ENCODE peak calls at places on chromosomes 7 and 10, in seven cellular contexts. One of them, this sample, is unnamed.

GRCh38 chr10:33899578-33900531 is 565.4 kb upstream of the NRP1 start:
- DNase-seq in IMR-90: peak; percentile 40
- DNase-seq in HCT116: no peak
- DNase-seq in OCI-LY7: no peak
- DNase-seq in pancreas: no peak
- DNase-seq in H1: no peak
- DNase-seq in tibial artery: no peak
- DNase-seq in this sample: no peak

GRCh38 chr10:16612148-16612742 is 90.6 kb upstream of the C1QL3 start:
- DNase-seq in OCI-LY7: peak; percentile 31
- DNase-seq in H1: no peak
- DNase-seq in pancreas: no peak
- DNase-seq in HCT116: no peak
- DNase-seq in IMR-90: peak; percentile 46
- DNase-seq in tibial artery: no peak
- DNase-seq in this sample: no peak

GRCh38 chr7:101517304-101517703 is 111.8 kb downstream of the MYL10 start:
- DNase-seq in pancreas: no peak
- DNase-seq in H1: no peak
- DNase-seq in tibial artery: no peak
- DNase-seq in IMR-90: no peak
- DNase-seq in HCT116: no peak
- DNase-seq in OCI-LY7: no peak
- DNase-seq in this sample: no peak

GRCh38 chr10:16809074-16809718 is 8.0 kb downstream of the RSU1 start:
- DNase-seq in pancreas: no peak
- DNase-seq in IMR-90: peak; percentile 36
- DNase-seq in H1: peak; percentile 74
- DNase-seq in HCT116: peak; percentile 31
- DNase-seq in tibial artery: no peak
- DNase-seq in OCI-LY7: peak; percentile 42
- DNase-seq in this sample: peak; percentile 37

GRCh38 chr10:25843551-25844170 is 90.4 kb upstream of the MYO3A start:
- DNase-seq in HCT116: no peak
- DNase-seq in tibial artery: no peak
- DNase-seq in H1: no peak
- DNase-seq in OCI-LY7: no peak
- DNase-seq in IMR-90: no peak
- DNase-seq in pancreas: no peak
- DNase-seq in this sample: no peak

GRCh38 chr10:7525314-7526016 is 114.6 kb upstream of the SFMBT2 start:
- DNase-seq in HCT116: peak; percentile 51
- DNase-seq in OCI-LY7: peak; percentile 83
- DNase-seq in IMR-90: peak; percentile 66
- DNase-seq in pancreas: peak; percentile 46
- DNase-seq in H1: peak; percentile 67
- DNase-seq in tibial artery: peak; percentile 58
- DNase-seq in this sample: no peak

GRCh38 chr7:132394283-132395003 is 181.8 kb downstream of the PLXNA4 start:
- DNase-seq in tibial artery: no peak
- DNase-seq in HCT116: peak; percentile 2
- DNase-seq in pancreas: no peak
- DNase-seq in IMR-90: no peak
- DNase-seq in H1: no peak
- DNase-seq in OCI-LY7: peak; percentile 4
- DNase-seq in this sample: no peak

GRCh38 chr10:79483948-79484347 is 28.4 kb upstream of the EIF5AL1 start:
- DNase-seq in HCT116: no peak
- DNase-seq in H1: no peak
- DNase-seq in tibial artery: peak; percentile 48
- DNase-seq in OCI-LY7: no peak
- DNase-seq in pancreas: no peak
- DNase-seq in IMR-90: peak; percentile 54
- DNase-seq in this sample: peak; percentile 83

GRCh38 chr7:158512042-158512441 is 75.6 kb downstream of the PTPRN2 start:
- DNase-seq in OCI-LY7: no peak
- DNase-seq in IMR-90: no peak
- DNase-seq in H1: no peak
- DNase-seq in pancreas: no peak
- DNase-seq in HCT116: no peak
- DNase-seq in tibial artery: no peak
- DNase-seq in this sample: no peak

GRCh38 chr10:29254123-29255046 is 34.5 kb upstream of the LYZL1 start:
- DNase-seq in tibial artery: no peak
- DNase-seq in HCT116: no peak
- DNase-seq in OCI-LY7: no peak
- DNase-seq in pancreas: no peak
- DNase-seq in H1: no peak
- DNase-seq in IMR-90: no peak
- DNase-seq in this sample: no peak
- H3K27ac ChIP-seq in tibial artery: no peak overlapping the region
- H3K27ac ChIP-seq in HCT116: no peak overlapping the region
- H3K27ac ChIP-seq in OCI-LY7: no peak overlapping the region
- H3K27ac ChIP-seq in pancreas: peak overlapping the region; percentile 27
- H3K27ac ChIP-seq in H1: no peak overlapping the region
- H3K27ac ChIP-seq in IMR-90: no peak overlapping the region
- H3K27ac ChIP-seq in this sample: no peak overlapping the region

DNA sequence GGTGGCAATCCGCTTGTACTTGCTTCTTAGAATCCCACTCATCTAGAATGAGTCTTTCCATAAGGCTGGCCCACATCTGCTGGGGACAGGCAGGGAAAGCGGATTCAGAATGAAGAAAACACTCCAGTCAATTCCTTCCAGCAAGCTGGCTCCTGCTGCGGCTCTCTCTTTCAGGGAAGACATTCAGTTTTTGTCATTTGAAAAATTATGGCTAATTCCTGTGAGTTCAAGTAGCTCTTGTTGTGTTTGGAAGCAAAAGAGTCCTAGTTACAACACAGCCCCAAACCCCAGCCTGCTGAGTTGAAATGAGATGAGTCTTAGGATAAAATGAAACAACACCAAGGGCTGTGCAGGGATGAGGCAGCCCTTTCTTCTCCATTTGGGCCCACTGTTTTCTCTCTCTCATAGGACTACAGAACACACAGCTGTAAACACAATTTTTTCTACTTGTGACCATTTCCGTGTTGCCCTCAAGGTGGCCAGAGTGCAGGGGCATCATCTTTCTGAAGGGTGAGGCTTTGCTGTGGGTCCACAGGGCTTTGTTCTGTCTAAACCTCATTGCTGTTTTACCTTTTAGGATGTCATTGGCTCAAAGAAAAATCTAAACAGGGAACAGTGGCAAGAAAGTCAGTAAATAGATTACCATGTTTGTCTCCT is 90.8 kb upstream of the EEPD1 start:
- DNase-seq in OCI-LY7: no peak
- DNase-seq in pancreas: no peak
- DNase-seq in H1: no peak
- DNase-seq in tibial artery: peak; percentile 59
- DNase-seq in IMR-90: no peak
- DNase-seq in HCT116: no peak
- DNase-seq in this sample: no peak
- TF ChIP-seq CTCF in OCI-LY7: no peak
- TF ChIP-seq CTCF in pancreas: no peak
- TF ChIP-seq CTCF in H1: peak; percentile 9
- TF ChIP-seq CTCF in tibial artery: no peak
- TF ChIP-seq CTCF in IMR-90: no peak
- TF ChIP-seq CTCF in HCT116: peak; percentile 19
- TF ChIP-seq CTCF in this sample: no peak

GRCh38 chr7:23475579-23475844 is 5.2 kb upstream of the IGF2BP3 start:
- DNase-seq in HCT116: no peak
- DNase-seq in tibial artery: no peak
- DNase-seq in pancreas: no peak
- DNase-seq in IMR-90: no peak
- DNase-seq in OCI-LY7: no peak
- DNase-seq in H1: no peak
- DNase-seq in this sample: no peak
- H3K4me3 ChIP-seq in HCT116: no peak overlapping the region
- H3K4me3 ChIP-seq in tibial artery: no peak overlapping the region
- H3K4me3 ChIP-seq in pancreas: no peak overlapping the region
- H3K4me3 ChIP-seq in IMR-90: no peak overlapping the region
- H3K4me3 ChIP-seq in OCI-LY7: peak overlapping the region; percentile 85
- H3K4me3 ChIP-seq in H1: peak overlapping the region; percentile 61
- H3K4me3 ChIP-seq in this sample: no peak overlapping the region

GRCh38 chr10:24446739-24447138 is 237.8 kb downstream of the KIAA1217 start:
- DNase-seq in HCT116: no peak
- DNase-seq in IMR-90: peak; percentile 98
- DNase-seq in H1: no peak
- DNase-seq in pancreas: no peak
- DNase-seq in tibial artery: no peak
- DNase-seq in OCI-LY7: no peak
- DNase-seq in this sample: no peak
- H3K27ac ChIP-seq in HCT116: no peak overlapping the region
- H3K27ac ChIP-seq in IMR-90: peak overlapping the region; percentile 30
- H3K27ac ChIP-seq in H1: no peak overlapping the region
- H3K27ac ChIP-seq in pancreas: no peak overlapping the region
- H3K27ac ChIP-seq in tibial artery: no peak overlapping the region
- H3K27ac ChIP-seq in OCI-LY7: no peak overlapping the region
- H3K27ac ChIP-seq in this sample: no peak overlapping the region

GRCh38 chr7:69439040-69439439 is 159.2 kb upstream of the AUTS2 start:
- DNase-seq in tibial artery: no peak
- DNase-seq in H1: no peak
- DNase-seq in OCI-LY7: no peak
- DNase-seq in pancreas: no peak
- DNase-seq in IMR-90: no peak
- DNase-seq in HCT116: no peak
- DNase-seq in this sample: no peak
- TF ChIP-seq CTCF in tibial artery: no peak
- TF ChIP-seq CTCF in H1: no peak
- TF ChIP-seq CTCF in OCI-LY7: no peak
- TF ChIP-seq CTCF in pancreas: no peak
- TF ChIP-seq CTCF in IMR-90: no peak
- TF ChIP-seq CTCF in HCT116: no peak
- TF ChIP-seq CTCF in this sample: no peak

DNA sequence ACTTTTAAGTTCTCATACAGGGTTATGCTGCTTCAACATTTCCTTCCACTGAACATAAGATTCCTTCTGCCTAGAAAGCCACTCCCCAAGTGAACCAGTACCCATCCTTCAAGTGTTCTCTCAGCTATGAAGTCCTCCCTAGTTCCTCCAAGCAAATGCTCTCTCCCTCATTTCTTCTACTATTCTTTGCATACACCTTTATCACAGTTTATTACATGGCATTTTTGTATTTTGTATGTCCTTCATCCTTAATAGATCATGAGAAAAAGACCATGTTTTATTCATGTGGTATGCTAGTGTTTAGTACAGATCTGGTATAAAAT is 1.9 kb downstream of the SYPL1 start:
- DNase-seq in IMR-90: no peak
- DNase-seq in tibial artery: no peak
- DNase-seq in pancreas: no peak
- DNase-seq in OCI-LY7: peak; percentile 60
- DNase-seq in H1: no peak
- DNase-seq in HCT116: no peak
- DNase-seq in this sample: no peak
- H3K4me3 ChIP-seq in IMR-90: no peak overlapping the region
- H3K4me3 ChIP-seq in tibial artery: peak overlapping the region; percentile 70
- H3K4me3 ChIP-seq in pancreas: no peak overlapping the region
- H3K4me3 ChIP-seq in OCI-LY7: peak overlapping the region; percentile 80
- H3K4me3 ChIP-seq in H1: no peak overlapping the region
- H3K4me3 ChIP-seq in HCT116: no peak overlapping the region
- H3K4me3 ChIP-seq in this sample: no peak overlapping the region

This sample was measured in heart left ventricle.